ENCODE peak calls at places on chromosomes 6 and 20, in nine cellular contexts. R is cardiac septum, N is immature natural killer cell, T is kidney tubule cell, C is AG10803, O is mammary epithelial cell, P is EL, F is activated gamma-delta T cell treated with Interleukin-2 at 50 U/mL for 16 hours, D is KBM-7. M is an unnamed sample.

GRCh38 chr6:119129968-119130484 is 51.6 kb upstream of the FAM184A start:
- DNase-seq in F (no peak), C (peak), R (no peak), D (no peak), O (peak), P (peak), N (no peak), T (peak), M (peak)

GRCh38 chr20:17898548-17898994 is 70.0 kb downstream of the SNX5 start:
- DNase-seq in C (peak), D (peak), N (peak), T (peak), F (peak), P (peak), R (no peak), O (peak), M (peak)

GRCh38 chr20:35648836-35649235 is 15.9 kb downstream of the CPNE1 start:
- DNase-seq in O (no peak), N (no peak), C (peak), F (no peak), P (no peak), D (no peak), T (no peak), R (no peak), M (no peak)

GRCh38 chr6:25993038-25993684 is 30.6 kb downstream of the TRIM38 start:
- DNase-seq in P (no peak), N (no peak), D (no peak), C (no peak), R (no peak), F (no peak), O (no peak), T (peak), M (no peak)

GRCh38 chr6:118354641-118355040 is 193.5 kb upstream of the PLN start:
- DNase-seq in O (no peak), D (no peak), R (no peak), F (no peak), C (no peak), N (no peak), T (no peak), P (no peak), M (no peak)

GRCh38 chr6:11168091-11168635 is 56.6 kb upstream of the ERVFRD-1 start:
- DNase-seq in N (no peak), T (no peak), R (no peak), C (peak), F (no peak), O (no peak), P (no peak), D (no peak), M (no peak)

GRCh38 chr6:130115036-130115435 is 96.7 kb downstream of the L3MBTL3 start:
- DNase-seq in O (no peak), R (no peak), C (no peak), P (no peak), F (no peak), T (no peak), N (no peak), D (no peak), M (no peak)

GRCh38 chr20:63520594-63520938 is at the start of gene PPDPF:
- DNase-seq in P (peak), N (peak), F (peak), R (peak), T (peak), C (peak), O (peak), D (peak), M (peak)

GRCh38 chr6:106116125-106116524 is 30.0 kb downstream of the PRDM1 start:
- DNase-seq in F (no peak), R (no peak), P (no peak), D (no peak), N (no peak), T (no peak), C (peak), O (peak), M (peak)

GRCh38 chr20:44544178-44544719 is 22.4 kb upstream of the SERINC3 start:
- DNase-seq in F (no peak), C (no peak), D (no peak), R (no peak), T (no peak), N (no peak), O (no peak), P (no peak), M (no peak)

GRCh38 chr6:47478233-47479155 is 905 bp downstream of the CD2AP start:
- DNase-seq in P (peak), D (peak), T (peak), R (no peak), F (no peak), O (peak), C (peak), N (peak), M (peak)

GRCh38 chr6:36929607-36930006 is 24.9 kb upstream of the PI16 start:
- DNase-seq in F (no peak), N (no peak), R (no peak), D (no peak), C (peak), P (peak), O (peak), T (peak), M (peak)